ENCODE peak calls at places on chromosomes 4 and X, in seven cellular contexts. One of them, this sample, is unnamed. For H3K4me1, the result is how much of the 10 kb centered on the place peaks cover.

GRCh38 chrX:48681539-48682183 is 1.9 kb upstream of the WAS start:
- DNase-seq in SK-N-SH: no peak
- DNase-seq in HCT116: no peak
- DNase-seq in PC-3: no peak
- DNase-seq in OCI-LY7: no peak
- DNase-seq in hepatocyte: no peak
- DNase-seq in neural progenitor cell: no peak
- DNase-seq in this sample: no peak

GRCh38 chr4:126583509-126583908 is 1049.2 kb upstream of the INTU start:
- DNase-seq in PC-3: peak
- DNase-seq in hepatocyte: peak
- DNase-seq in OCI-LY7: no peak
- DNase-seq in HCT116: peak
- DNase-seq in neural progenitor cell: peak
- DNase-seq in SK-N-SH: no peak
- DNase-seq in this sample: peak

GRCh38 chr4:113141901-113142346 is 92.5 kb downstream of the ANK2 start:
- DNase-seq in OCI-LY7: no peak
- DNase-seq in SK-N-SH: no peak
- DNase-seq in hepatocyte: peak
- DNase-seq in neural progenitor cell: no peak
- DNase-seq in HCT116: peak
- DNase-seq in PC-3: peak
- DNase-seq in this sample: peak

GRCh38 chr4:18342847-18343246 is 321.3 kb upstream of the LCORL start:
- DNase-seq in OCI-LY7: no peak
- DNase-seq in PC-3: no peak
- DNase-seq in neural progenitor cell: no peak
- DNase-seq in hepatocyte: no peak
- DNase-seq in SK-N-SH: no peak
- DNase-seq in HCT116: no peak
- DNase-seq in this sample: no peak

GRCh38 chrX:19793471-19793870 is 93.9 kb downstream of the SH3KBP1 start:
- DNase-seq in HCT116: no peak
- DNase-seq in hepatocyte: no peak
- DNase-seq in neural progenitor cell: no peak
- DNase-seq in PC-3: no peak
- DNase-seq in SK-N-SH: no peak
- DNase-seq in OCI-LY7: no peak
- DNase-seq in this sample: peak

GRCh38 chr4:38314663-38315062 is 349.3 kb upstream of the KLF3 start:
- DNase-seq in HCT116: no peak
- DNase-seq in SK-N-SH: no peak
- DNase-seq in hepatocyte: no peak
- DNase-seq in OCI-LY7: no peak
- DNase-seq in PC-3: peak
- DNase-seq in neural progenitor cell: no peak
- DNase-seq in this sample: no peak

GRCh38 chr4:110088670-110089069 is 109.7 kb downstream of the ELOVL6 start:
- DNase-seq in neural progenitor cell: no peak
- DNase-seq in PC-3: peak
- DNase-seq in OCI-LY7: peak
- DNase-seq in hepatocyte: no peak
- DNase-seq in HCT116: peak
- DNase-seq in SK-N-SH: no peak
- DNase-seq in this sample: peak

GRCh38 chrX:49995021-49995731 is 72.8 kb downstream of the CLCN5 start:
- DNase-seq in hepatocyte: peak
- DNase-seq in HCT116: peak
- DNase-seq in SK-N-SH: no peak
- DNase-seq in PC-3: peak
- DNase-seq in neural progenitor cell: no peak
- DNase-seq in OCI-LY7: no peak
- DNase-seq in this sample: peak

GRCh38 chr4:177442623-177443155 is 452 bp upstream of the AGA start:
- DNase-seq in neural progenitor cell: no peak
- DNase-seq in PC-3: no peak
- DNase-seq in SK-N-SH: peak
- DNase-seq in HCT116: no peak
- DNase-seq in OCI-LY7: peak
- DNase-seq in hepatocyte: no peak
- DNase-seq in this sample: peak

GRCh38 chrX:44873415-44874270 is 655 bp downstream of the KDM6A start:
- DNase-seq in SK-N-SH: peak
- DNase-seq in hepatocyte: peak
- DNase-seq in PC-3: peak
- DNase-seq in neural progenitor cell: peak
- DNase-seq in OCI-LY7: peak
- DNase-seq in HCT116: no peak
- DNase-seq in this sample: peak

GRCh38 chr4:8283631-8284121 is 14.1 kb downstream of the HTRA3 start:
- DNase-seq in HCT116: no peak
- DNase-seq in SK-N-SH: no peak
- DNase-seq in hepatocyte: no peak
- DNase-seq in OCI-LY7: peak
- DNase-seq in neural progenitor cell: no peak
- DNase-seq in PC-3: no peak
- DNase-seq in this sample: no peak
- H3K4me1 ChIP-seq in HCT116: under half
- H3K4me1 ChIP-seq in SK-N-SH: under half
- H3K4me1 ChIP-seq in hepatocyte: under half
- H3K4me1 ChIP-seq in OCI-LY7: under half
- H3K4me1 ChIP-seq in neural progenitor cell: under half
- H3K4me1 ChIP-seq in PC-3: under half
- H3K4me1 ChIP-seq in this sample: under half

GRCh38 chr4:175622887-175623286 is 189.2 kb downstream of the GPM6A start:
- DNase-seq in hepatocyte: no peak
- DNase-seq in HCT116: no peak
- DNase-seq in SK-N-SH: no peak
- DNase-seq in OCI-LY7: peak
- DNase-seq in neural progenitor cell: peak
- DNase-seq in PC-3: no peak
- DNase-seq in this sample: no peak
- TF ChIP-seq EZH2phosphoT487 in hepatocyte: no peak
- TF ChIP-seq EZH2phosphoT487 in HCT116: no peak
- TF ChIP-seq EZH2phosphoT487 in SK-N-SH: no peak
- TF ChIP-seq EZH2phosphoT487 in OCI-LY7: no peak
- TF ChIP-seq EZH2phosphoT487 in neural progenitor cell: no peak
- TF ChIP-seq EZH2phosphoT487 in PC-3: no peak
- TF ChIP-seq EZH2phosphoT487 in this sample: no peak

GRCh38 chr4:95066011-95066410 is 308.3 kb downstream of the BMPR1B start:
- DNase-seq in PC-3: no peak
- DNase-seq in SK-N-SH: no peak
- DNase-seq in hepatocyte: no peak
- DNase-seq in OCI-LY7: no peak
- DNase-seq in neural progenitor cell: no peak
- DNase-seq in HCT116: no peak
- DNase-seq in this sample: no peak

GRCh38 chr4:95059630-95060029 is 301.9 kb downstream of the BMPR1B start:
- DNase-seq in hepatocyte: no peak
- DNase-seq in PC-3: no peak
- DNase-seq in neural progenitor cell: no peak
- DNase-seq in SK-N-SH: peak
- DNase-seq in HCT116: no peak
- DNase-seq in OCI-LY7: no peak
- DNase-seq in this sample: no peak

DNA sequence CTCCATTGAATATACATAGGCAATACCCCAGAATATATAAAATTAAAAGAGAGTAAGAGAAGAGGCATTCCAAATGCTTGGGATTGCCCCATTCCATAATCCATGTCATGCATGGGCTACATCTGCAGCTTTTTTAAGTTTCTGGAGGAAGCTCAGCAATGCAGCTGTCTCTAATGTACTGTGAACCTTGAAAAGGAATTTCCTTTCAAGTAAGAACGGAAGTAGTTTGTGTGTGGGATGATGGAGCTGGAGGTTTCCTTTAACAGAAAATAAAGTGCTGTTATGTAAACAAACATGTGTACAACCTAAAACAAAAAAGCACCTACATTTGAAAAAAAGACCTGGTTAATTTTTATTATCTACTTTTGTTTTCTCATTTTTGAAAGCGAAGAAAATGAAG is 303.5 kb downstream of the BMPR1B start:
- DNase-seq in HCT116: no peak
- DNase-seq in SK-N-SH: no peak
- DNase-seq in PC-3: no peak
- DNase-seq in OCI-LY7: no peak
- DNase-seq in hepatocyte: no peak
- DNase-seq in neural progenitor cell: peak
- DNase-seq in this sample: no peak
- H2AFZ ChIP-seq in HCT116: no peak
- H2AFZ ChIP-seq in SK-N-SH: no peak
- H2AFZ ChIP-seq in PC-3: no peak
- H2AFZ ChIP-seq in OCI-LY7: no peak
- H2AFZ ChIP-seq in hepatocyte: no peak
- H2AFZ ChIP-seq in neural progenitor cell: peak
- H2AFZ ChIP-seq in this sample: no peak

DNA sequence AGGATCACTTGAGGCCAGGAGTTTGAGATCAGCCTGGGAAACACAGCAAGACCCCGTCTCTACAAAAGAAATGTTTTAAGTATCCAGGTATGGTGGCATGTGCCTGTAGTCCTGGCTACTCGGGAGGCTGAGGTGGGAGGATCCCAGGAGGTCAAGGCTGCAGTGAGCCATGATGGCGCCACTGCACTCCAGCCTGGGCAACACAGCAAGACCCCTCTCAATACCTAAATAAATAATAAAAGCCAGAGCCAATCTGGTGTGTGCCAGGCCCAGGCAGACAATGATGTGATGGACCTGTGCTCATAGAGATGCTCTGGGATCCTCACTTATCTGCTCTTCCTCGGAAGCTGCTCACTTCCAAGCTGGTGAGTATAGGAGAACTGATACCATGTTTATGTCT is 18.2 kb upstream of the SASH3 start:
- DNase-seq in neural progenitor cell: no peak
- DNase-seq in SK-N-SH: no peak
- DNase-seq in OCI-LY7: no peak
- DNase-seq in hepatocyte: no peak
- DNase-seq in PC-3: no peak
- DNase-seq in HCT116: no peak
- DNase-seq in this sample: no peak
- H3K4me1 ChIP-seq in neural progenitor cell: under half
- H3K4me1 ChIP-seq in SK-N-SH: under half
- H3K4me1 ChIP-seq in OCI-LY7: half or more
- H3K4me1 ChIP-seq in hepatocyte: under half
- H3K4me1 ChIP-seq in PC-3: under half
- H3K4me1 ChIP-seq in HCT116: under half
- H3K4me1 ChIP-seq in this sample: under half

GRCh38 chr4:52106701-52107100 is 55.6 kb downstream of the SPATA18 start:
- DNase-seq in PC-3: no peak
- DNase-seq in OCI-LY7: no peak
- DNase-seq in HCT116: no peak
- DNase-seq in neural progenitor cell: no peak
- DNase-seq in SK-N-SH: no peak
- DNase-seq in hepatocyte: peak
- DNase-seq in this sample: peak

GRCh38 chr4:52107745-52108144 is 56.6 kb downstream of the SPATA18 start:
- DNase-seq in SK-N-SH: no peak
- DNase-seq in neural progenitor cell: no peak
- DNase-seq in OCI-LY7: peak
- DNase-seq in PC-3: no peak
- DNase-seq in HCT116: no peak
- DNase-seq in hepatocyte: no peak
- DNase-seq in this sample: peak

GRCh38 chr4:52107336-52107735 is 56.2 kb downstream of the SPATA18 start:
- DNase-seq in SK-N-SH: no peak
- DNase-seq in hepatocyte: no peak
- DNase-seq in OCI-LY7: no peak
- DNase-seq in neural progenitor cell: no peak
- DNase-seq in HCT116: no peak
- DNase-seq in PC-3: peak
- DNase-seq in this sample: peak

GRCh38 chr4:52110171-52110570 is 59.1 kb downstream of the SPATA18 start:
- DNase-seq in PC-3: no peak
- DNase-seq in HCT116: no peak
- DNase-seq in hepatocyte: no peak
- DNase-seq in SK-N-SH: no peak
- DNase-seq in neural progenitor cell: no peak
- DNase-seq in OCI-LY7: no peak
- DNase-seq in this sample: peak

GRCh38 chr4:52111995-52112394 is 60.9 kb downstream of the SPATA18 start:
- DNase-seq in OCI-LY7: no peak
- DNase-seq in hepatocyte: no peak
- DNase-seq in SK-N-SH: no peak
- DNase-seq in neural progenitor cell: no peak
- DNase-seq in PC-3: no peak
- DNase-seq in HCT116: no peak
- DNase-seq in this sample: no peak
- TF ChIP-seq EZH2phosphoT487 in OCI-LY7: no peak
- TF ChIP-seq EZH2phosphoT487 in hepatocyte: no peak
- TF ChIP-seq EZH2phosphoT487 in SK-N-SH: no peak
- TF ChIP-seq EZH2phosphoT487 in neural progenitor cell: no peak
- TF ChIP-seq EZH2phosphoT487 in PC-3: no peak
- TF ChIP-seq EZH2phosphoT487 in HCT116: no peak
- TF ChIP-seq EZH2phosphoT487 in this sample: no peak